ENCODE peak calls at places on chromosome 14, in seven cellular contexts. V is EL; T is HEK293T; W is stimulated activated CD4-positive, alpha-beta T cell treated with anti-CD3 and anti-CD28 coated beads, Interleukin-15, amount 100 ng/mL, for 1 hour; L is NCI-H1092 treated with DMSO at 0.1 percent for 48 hours; M is endothelial cell; R is kidney tubule cell. Z is an unnamed sample.

GRCh38 chr14:64465856-64466554 is 706 bp downstream of the AKAP5 start:
- DNase-seq in V (peak), T (peak), W (no peak), L (no peak), M (peak), R (peak), Z (peak)

GRCh38 chr14:72142328-72142727 is 210.1 kb downstream of the RGS6 start:
- DNase-seq in V (no peak), T (no peak), W (no peak), L (no peak), M (no peak), R (no peak), Z (no peak)

GRCh38 chr14:61320806-61321384 is 484 bp upstream of the PRKCH start:
- DNase-seq in V (no peak), T (no peak), W (no peak), L (no peak), M (no peak), R (no peak), Z (no peak)

GRCh38 chr14:102829106-102829505 is 51.9 kb downstream of the TRAF3 start:
- DNase-seq in V (no peak), T (no peak), W (no peak), L (peak), M (no peak), R (no peak), Z (no peak)

GRCh38 chr14:31819281-31819680 is 257.8 kb upstream of the ARHGAP5 start:
- DNase-seq in V (no peak), T (no peak), W (no peak), L (no peak), M (no peak), R (no peak), Z (no peak)

GRCh38 chr14:77158175-77158908 is 16.8 kb upstream of the ZDHHC22 start:
- DNase-seq in V (peak), T (no peak), W (no peak), L (peak), M (no peak), R (peak), Z (peak)

GRCh38 chr14:24634158-24634557 is at the start of gene GZMB:
- DNase-seq in V (peak), T (no peak), W (no peak), L (no peak), M (no peak), R (no peak), Z (no peak)

GRCh38 chr14:37903561-37904191 is 304.0 kb upstream of the SSTR1 start:
- DNase-seq in V (peak), T (peak), W (no peak), L (peak), M (peak), R (peak), Z (peak)

GRCh38 chr14:58912799-58913432 is 275.2 kb downstream of the DACT1 start:
- DNase-seq in V (no peak), T (no peak), W (no peak), L (no peak), M (no peak), R (peak), Z (no peak)

GRCh38 chr14:59185676-59186075 is 2.8 kb upstream of the DAAM1 start:
- DNase-seq in V (no peak), T (no peak), W (no peak), L (no peak), M (no peak), R (no peak), Z (no peak)

GRCh38 chr14:57060276-57060956 is 208.3 kb downstream of the EXOC5 start:
- DNase-seq in V (no peak), T (no peak), W (no peak), L (no peak), M (no peak), R (peak), Z (no peak)

GRCh38 chr14:55938249-55938791 is 179.9 kb upstream of the PELI2 start:
- DNase-seq in V (peak), T (no peak), W (no peak), L (peak), M (no peak), R (peak), Z (no peak)

GRCh38 chr14:97385727-97386126 is 588.5 kb downstream of the VRK1 start:
- DNase-seq in V (no peak), T (no peak), W (no peak), L (no peak), M (no peak), R (no peak), Z (no peak)

GRCh38 chr14:59311723-59312122 is 123.3 kb downstream of the DAAM1 start:
- DNase-seq in V (no peak), T (no peak), W (no peak), L (no peak), M (no peak), R (no peak), Z (no peak)